ENCODE peak calls at places on chromosomes 1 and 21, in six cellular contexts. I, X, A, J, C and F are unnamed samples.

GRCh38 chr1:243596441-243597183 is 253.4 kb downstream of the AKT3 start:
- DNase-seq in I (no peak), X (no peak), A (no peak), J (no peak), C (no peak), F (no peak)

GRCh38 chr1:198373376-198373775 is 167.1 kb downstream of the ATP6V1G3 start:
- DNase-seq in I (no peak), X (no peak), A (no peak), J (no peak), C (no peak), F (no peak)

GRCh38 chr1:205267306-205267902 is 39.7 kb downstream of the TMCC2 start:
- DNase-seq in I (peak; percentile 55), X (no peak), A (no peak), J (no peak), C (no peak), F (no peak)

GRCh38 chr1:6359568-6360496 is 33.7 kb downstream of the ACOT7 start:
- DNase-seq in I (peak; percentile 50), X (peak; percentile 53), A (peak; percentile 80), J (no peak), C (peak; percentile 93), F (no peak)

GRCh38 chr1:66527688-66528087 is 6.3 kb upstream of the SGIP1 start:
- DNase-seq in I (no peak), X (no peak), A (no peak), J (no peak), C (no peak), F (no peak)

GRCh38 chr1:160996195-160996594 is 24.8 kb downstream of the F11R start:
- DNase-seq in I (no peak), X (no peak), A (no peak), J (no peak), C (no peak), F (no peak)

GRCh38 chr1:154608522-154609294 is 722 bp upstream of the ADAR start:
- DNase-seq in I (peak; percentile 66), X (peak; percentile 94), A (peak; percentile 45), J (no peak), C (peak; percentile 52), F (peak; percentile 54)

GRCh38 chr1:101995984-101996731 is 568 bp downstream of the OLFM3 start:
- DNase-seq in I (no peak), X (peak; percentile 40), A (peak; percentile 17), J (no peak), C (no peak), F (no peak)

GRCh38 chr1:69568435-69569280 is 936 bp downstream of the LRRC7 start:
- DNase-seq in I (peak; percentile 26), X (peak; percentile 41), A (peak; percentile 15), J (no peak), C (no peak), F (peak; percentile 20)

GRCh38 chr1:219171192-219171935 is 2.3 kb upstream of the LYPLAL1 start:
- DNase-seq in I (no peak), X (no peak), A (no peak), J (no peak), C (no peak), F (no peak)

GRCh38 chr21:45957986-45958610 is 23.5 kb upstream of the COL6A1 start:
- DNase-seq in I (no peak), X (no peak), A (no peak), J (no peak), C (no peak), F (no peak)

GRCh38 chr1:201622353-201622752 is 83.4 kb downstream of the NAV1 start:
- DNase-seq in I (no peak), X (no peak), A (no peak), J (no peak), C (no peak), F (no peak)

GRCh38 chr21:29403922-29404538 is 105.3 kb downstream of the BACH1 start:
- DNase-seq in I (no peak), X (no peak), A (no peak), J (no peak), C (no peak), F (no peak)

GRCh38 chr1:112546076-112546475 is 37.3 kb downstream of the WNT2B start:
- DNase-seq in I (no peak), X (no peak), A (no peak), J (no peak), C (no peak), F (no peak)

GRCh38 chr1:153598309-153599172 is 14.4 kb downstream of the S100A16 start:
- DNase-seq in I (no peak), X (no peak), A (no peak), J (no peak), C (no peak), F (no peak)

GRCh38 chr1:108575241-108575850 is 15.4 kb downstream of the EEIG2 start:
- DNase-seq in I (no peak), X (no peak), A (no peak), J (no peak), C (no peak), F (no peak)

GRCh38 chr1:1208713-1209433 is 2.5 kb upstream of the TNFRSF18 start:
- DNase-seq in I (peak; percentile 66), X (no peak), A (no peak), J (no peak), C (no peak), F (no peak)

GRCh38 chr1:2563205-2563604 is 7.0 kb downstream of the TNFRSF14 start:
- DNase-seq in I (no peak), X (no peak), A (no peak), J (no peak), C (no peak), F (no peak)

GRCh38 chr1:188668083-188668482 is 1809.6 kb downstream of the BRINP3 start:
- DNase-seq in I (no peak), X (peak; percentile 15), A (no peak), J (no peak), C (no peak), F (no peak)

GRCh38 chr1:244330318-244330625 is 121.4 kb downstream of the ADSS2 start:
- DNase-seq in I (no peak), X (no peak), A (no peak), J (no peak), C (no peak), F (no peak)

GRCh38 chr1:199357591-199357990 is 669.9 kb upstream of the NR5A2 start:
- DNase-seq in I (no peak), X (no peak), A (no peak), J (no peak), C (no peak), F (no peak)

GRCh38 chr1:221801773-221802516 is 60.1 kb upstream of the DUSP10 start:
- DNase-seq in I (no peak), X (peak; percentile 27), A (no peak), J (no peak), C (no peak), F (no peak)

GRCh38 chr1:33029209-33029608 is 7.5 kb downstream of the AK2 start:
- DNase-seq in I (no peak), X (no peak), A (no peak), J (no peak), C (no peak), F (no peak)

GRCh38 chr1:111605553-111605952 is 14.0 kb upstream of the RAP1A start:
- DNase-seq in I (no peak), X (no peak), A (no peak), J (no peak), C (no peak), F (no peak)

GRCh38 chr21:45078877-45079281 is 4.5 kb downstream of the ADARB1 start:
- DNase-seq in I (no peak), X (no peak), A (no peak), J (no peak), C (no peak), F (no peak)

GRCh38 chr1:186983327-186983726 is 154.6 kb downstream of the PLA2G4A start:
- DNase-seq in I (no peak), X (no peak), A (no peak), J (no peak), C (peak; percentile 20), F (no peak)

GRCh38 chr1:7380712-7381111 is 390.4 kb upstream of the VAMP3 start:
- DNase-seq in I (no peak), X (no peak), A (peak; percentile 13), J (no peak), C (peak; percentile 6), F (no peak)

GRCh38 chr1:175373786-175374623 is 181.4 kb upstream of the KIAA0040 start:
- DNase-seq in I (peak; percentile 80), X (peak; percentile 83), A (peak; percentile 42), J (no peak), C (peak; percentile 23), F (no peak)

GRCh38 chr1:209411491-209411929 is 172.0 kb upstream of the CAMK1G start:
- DNase-seq in I (no peak), X (no peak), A (no peak), J (no peak), C (no peak), F (no peak)

GRCh38 chr1:155080250-155081228 is 1.9 kb downstream of the EFNA3 start:
- DNase-seq in I (peak; percentile 63), X (peak; percentile 95), A (no peak), J (no peak), C (peak; percentile 62), F (no peak)

GRCh38 chr21:43311303-43311817 is 115.6 kb downstream of the SIK1 start:
- DNase-seq in I (no peak), X (no peak), A (no peak), J (no peak), C (peak; percentile 82), F (no peak)
- H3K27ac ChIP-seq in I (no peak overlapping the region), X (no peak overlapping the region), A (no peak overlapping the region), J (no peak overlapping the region), C (peak overlapping the region; percentile 57), F (no peak overlapping the region)

DNA sequence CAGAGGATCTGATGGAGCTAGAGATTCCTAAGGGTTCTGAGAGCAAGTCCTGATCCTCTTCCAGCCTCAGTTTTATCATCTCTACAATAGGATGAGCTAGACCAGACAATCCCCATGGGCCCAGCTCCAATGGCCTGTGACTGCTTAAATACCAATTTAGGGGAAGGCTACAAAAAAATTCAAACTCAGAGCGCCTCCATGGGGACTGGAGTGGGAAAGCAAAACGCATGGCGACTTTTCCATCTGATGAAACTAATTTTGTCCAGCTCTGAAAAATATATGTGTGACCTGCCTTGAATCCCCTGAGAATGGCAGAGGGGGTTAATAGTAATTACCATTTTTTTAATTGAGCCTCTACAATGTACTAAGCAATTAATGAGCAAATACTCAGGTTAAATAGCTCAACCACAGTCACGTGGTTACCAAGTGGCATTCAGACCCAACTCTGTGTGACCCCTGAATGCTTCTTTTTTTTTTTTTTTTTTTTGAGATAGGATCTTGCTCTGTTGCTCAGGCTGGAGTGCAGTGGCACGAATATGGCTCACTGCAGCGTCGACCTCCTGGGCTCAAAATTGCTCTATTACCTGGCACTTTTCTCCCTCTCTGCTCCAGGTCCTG is 8.4 kb downstream of the EXTL1 start:
- DNase-seq in I (peak; percentile 60), X (peak; percentile 33), A (no peak), J (no peak), C (no peak), F (no peak)
- TF ChIP-seq CTCF in I (peak; percentile 71), X (peak; percentile 49), A (no peak), J (no peak), C (no peak), F (no peak)

DNA sequence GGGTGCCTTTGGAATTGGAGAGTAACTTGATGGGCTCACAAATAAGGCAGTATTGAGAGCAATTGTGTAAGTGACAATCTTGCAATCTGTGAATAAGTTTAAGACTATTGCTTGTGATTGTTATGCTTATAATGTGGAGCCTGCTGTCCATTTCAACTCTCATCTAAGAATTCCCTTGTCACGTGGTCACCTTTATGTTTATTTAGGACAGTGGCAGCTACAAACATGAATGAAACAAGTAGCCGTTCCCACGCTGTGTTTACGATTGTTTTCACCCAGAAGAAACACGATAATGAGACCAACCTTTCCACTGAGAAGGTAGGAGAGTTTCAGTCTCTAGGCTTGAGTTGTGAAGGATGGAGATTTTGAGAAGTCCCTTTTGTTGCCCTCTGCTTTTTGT is 57.6 kb downstream of the KIF1B start:
- DNase-seq in I (no peak), X (no peak), A (no peak), J (no peak), C (no peak), F (no peak)
- H3K27ac ChIP-seq in I (no peak overlapping the region), X (peak overlapping the region; percentile 41), A (no peak overlapping the region), J (no peak overlapping the region), C (no peak overlapping the region), F (peak overlapping the region; percentile 29)

GRCh38 chr1:182444497-182444896 is 5.4 kb upstream of the RGSL1 start:
- DNase-seq in I (no peak), X (no peak), A (no peak), J (no peak), C (no peak), F (no peak)
- TF ChIP-seq CTCF in I (peak; percentile 64), X (no peak), A (no peak), J (no peak), C (no peak), F (no peak)